ENCODE peak calls at places on chromosomes 5 and 9, in four cellular contexts. Q, F, S and E are unnamed samples. For H3K9me3, the result is how much of the 10 kb centered on the place peaks cover.

GRCh38 chr9:115507148-115507547 is 389.2 kb upstream of the TNC start:
- DNase-seq in S (no peak), F (no peak), Q (no peak), E (no peak)

GRCh38 chr5:91419571-91420537 is 36.7 kb upstream of the ARRDC3 start:
- DNase-seq in S (peak), Q (peak), F (peak), E (peak)

GRCh38 chr9:115306860-115307259 is 188.9 kb upstream of the TNC start:
- DNase-seq in S (peak), Q (no peak), F (no peak), E (no peak)

GRCh38 chr9:30796806-30797205 is 1587.6 kb upstream of the ACO1 start:
- DNase-seq in S (no peak), F (no peak), Q (no peak), E (no peak)

GRCh38 chr9:88258012-88258411 is 119.7 kb upstream of the SPATA31C2 start:
- DNase-seq in F (no peak), S (peak), Q (no peak), E (no peak)

GRCh38 chr9:114914139-114914538 is 16.3 kb downstream of the TNFSF8 start:
- DNase-seq in Q (peak), F (no peak), S (peak), E (no peak)

GRCh38 chr5:157295247-157295646 is 29.3 kb downstream of the CYFIP2 start:
- DNase-seq in Q (no peak), F (no peak), S (no peak), E (no peak)

GRCh38 chr5:2680979-2681378 is 70.5 kb downstream of the IRX2 start:
- DNase-seq in F (no peak), S (no peak), Q (no peak), E (no peak)

GRCh38 chr5:171432076-171432475 is 12.6 kb downstream of the FGF18 start:
- DNase-seq in F (no peak), Q (no peak), S (no peak), E (no peak)

GRCh38 chr9:13143281-13143680 is 136.2 kb downstream of the MPDZ start:
- DNase-seq in S (no peak), F (no peak), Q (no peak), E (no peak)

GRCh38 chr5:11384441-11385250 is 519.6 kb downstream of the CTNND2 start:
- DNase-seq in F (no peak), S (peak), Q (no peak), E (no peak)

DNA sequence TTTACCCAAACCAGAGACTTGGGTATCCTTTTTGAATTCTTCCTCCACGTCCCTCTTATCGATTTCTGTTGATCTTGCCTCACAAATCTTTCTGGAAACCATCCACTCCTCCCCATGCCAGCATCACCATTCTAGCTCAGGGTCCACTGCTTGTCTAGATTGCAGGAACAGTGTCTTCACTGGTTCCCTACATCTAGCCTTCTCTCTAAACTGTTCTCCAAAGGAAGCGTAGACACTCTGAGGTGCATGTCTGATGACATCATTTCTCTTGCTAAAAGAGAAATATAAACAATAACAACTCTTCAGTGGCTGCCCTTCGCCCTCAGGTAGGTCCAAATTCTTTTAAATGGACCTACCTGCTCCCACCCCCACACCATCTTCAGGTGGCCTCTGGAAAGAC is 200.1 kb downstream of the DCP2 start:
- DNase-seq in F (no peak), S (no peak), Q (no peak), E (no peak)
- H3K9me3 ChIP-seq in F (under half), S (under half), Q (under half), E (under half)

GRCh38 chr5:31186672-31187267 is 6.7 kb upstream of the CDH6 start:
- DNase-seq in F (peak), S (peak), Q (peak), E (no peak)
- H3K9me3 ChIP-seq in F (under half), S (under half), Q (under half), E (under half)

GRCh38 chr5:150989695-150990094 is 30.7 kb upstream of the GPX3 start:
- DNase-seq in F (no peak), Q (peak), S (peak), E (no peak)
- H3K9me3 ChIP-seq in F (under half), Q (under half), S (under half), E (under half)

GRCh38 chr5:178383301-178383918 is 150.8 kb upstream of the PHYKPL start:
- DNase-seq in S (no peak), Q (no peak), F (no peak), E (no peak)

GRCh38 chr5:178384815-178385471 is 152.3 kb upstream of the PHYKPL start:
- DNase-seq in Q (peak), F (no peak), S (no peak), E (no peak)

GRCh38 chr5:178385472-178385853 is 152.9 kb upstream of the PHYKPL start:
- DNase-seq in F (no peak), Q (no peak), S (peak), E (no peak)

GRCh38 chr5:178382689-178383276 is 150.2 kb upstream of the PHYKPL start:
- DNase-seq in F (no peak), Q (no peak), S (no peak), E (no peak)

GRCh38 chr5:178383919-178384814 is 151.6 kb upstream of the PHYKPL start:
- DNase-seq in F (no peak), Q (no peak), S (peak), E (no peak)
- H3K9me3 ChIP-seq in F (under half), Q (under half), S (under half), E (under half)

DNA sequence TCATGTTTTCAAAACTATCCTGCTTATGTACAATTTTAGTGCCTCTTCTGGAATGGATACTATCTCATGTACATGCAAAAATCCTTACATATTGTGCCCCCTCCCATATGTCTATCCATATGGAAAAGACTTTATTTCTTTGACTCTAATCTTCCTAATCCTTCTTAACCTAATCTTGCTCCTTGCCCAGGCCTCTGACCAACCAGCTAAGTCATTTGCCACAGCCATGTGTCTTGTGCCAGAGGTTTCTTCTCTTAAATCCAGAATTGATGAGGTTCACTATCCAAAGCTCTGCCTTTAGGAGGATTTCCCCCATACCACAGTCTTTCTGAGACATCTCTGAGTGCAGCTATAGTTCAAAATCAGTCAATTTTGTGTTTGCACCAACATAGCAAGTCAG is 68.9 kb upstream of the RNF180 start:
- DNase-seq in F (no peak), Q (no peak), S (no peak), E (no peak)
- H3K9me3 ChIP-seq in F (under half), Q (under half), S (under half), E (under half)

GRCh38 chr5:140767444-140767843 is 18.5 kb upstream of the PCDHA1 start:
- DNase-seq in S (no peak), F (no peak), Q (no peak), E (no peak)

DNA sequence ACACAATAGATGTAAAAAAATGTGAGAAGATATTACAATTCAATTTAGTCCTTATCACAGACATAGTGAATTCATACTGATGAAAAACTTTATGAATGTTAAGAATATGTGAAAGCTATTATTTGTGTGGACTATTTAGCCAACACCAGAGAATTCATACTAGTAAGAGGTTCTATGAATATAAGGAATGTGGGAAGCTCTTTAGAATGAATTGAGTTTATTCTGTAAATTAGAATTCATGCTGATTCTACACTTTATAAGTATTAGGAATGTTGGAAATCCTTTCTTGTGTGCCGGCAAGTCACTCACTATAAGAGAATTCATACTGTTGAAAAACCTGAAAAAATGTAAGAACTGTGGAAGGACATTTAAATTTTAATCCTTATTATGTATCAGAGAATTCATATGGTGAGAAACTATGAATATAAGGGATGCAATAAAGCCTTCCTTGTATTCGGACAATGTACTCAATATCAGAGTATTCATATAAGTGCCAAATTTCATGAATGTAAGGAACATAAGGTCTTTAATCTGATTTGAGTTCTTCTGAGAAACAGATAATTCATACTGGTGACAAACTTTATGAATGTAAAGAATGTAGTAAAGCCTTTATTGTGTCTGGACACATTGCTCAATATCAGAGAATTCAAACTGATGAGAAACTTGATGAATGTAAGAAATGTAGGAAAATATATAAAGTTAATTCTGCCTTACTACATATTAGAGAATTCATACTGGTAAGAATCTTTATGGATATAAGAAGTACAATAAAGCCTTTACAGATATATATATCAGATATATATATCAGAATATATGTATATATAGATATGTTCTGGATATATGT is 21.5 kb upstream of the PCDHA1 start:
- DNase-seq in Q (no peak), F (no peak), S (peak), E (no peak)
- H3K9me3 ChIP-seq in Q (under half), F (under half), S (under half), E (under half)

GRCh38 chr5:179451099-179451812 is 99.1 kb upstream of the RUFY1 start:
- DNase-seq in S (no peak), Q (no peak), F (no peak), E (no peak)
- H3K9me3 ChIP-seq in S (under half), Q (under half), F (under half), E (under half)